ENCODE peak calls at places on chromosomes 7 and 10, in seven cellular contexts. One of them, this sample, is unnamed.

GRCh38 chr7:158432369-158433270 is 155.0 kb downstream of the PTPRN2 start:
- DNase-seq in right lobe of liver: no peak
- DNase-seq in MM.1S: no peak
- DNase-seq in PC-9: no peak
- DNase-seq in endodermal cell: peak; percentile 38
- DNase-seq in cardiac muscle cell: peak; percentile 49
- DNase-seq in psoas muscle: no peak
- DNase-seq in this sample: peak; percentile 61

GRCh38 chr7:44387427-44387826 is 62.0 kb upstream of the CAMK2B start:
- DNase-seq in right lobe of liver: no peak
- DNase-seq in MM.1S: no peak
- DNase-seq in PC-9: no peak
- DNase-seq in endodermal cell: peak; percentile 30
- DNase-seq in cardiac muscle cell: no peak
- DNase-seq in psoas muscle: no peak
- DNase-seq in this sample: no peak

GRCh38 chr10:81386817-81387216 is 488.2 kb upstream of the NRG3 start:
- DNase-seq in right lobe of liver: no peak
- DNase-seq in MM.1S: no peak
- DNase-seq in PC-9: no peak
- DNase-seq in endodermal cell: no peak
- DNase-seq in cardiac muscle cell: no peak
- DNase-seq in psoas muscle: no peak
- DNase-seq in this sample: no peak

GRCh38 chr7:17396692-17397091 is 98.2 kb downstream of the AHR start:
- DNase-seq in right lobe of liver: no peak
- DNase-seq in MM.1S: no peak
- DNase-seq in PC-9: no peak
- DNase-seq in endodermal cell: no peak
- DNase-seq in cardiac muscle cell: no peak
- DNase-seq in psoas muscle: no peak
- DNase-seq in this sample: no peak

GRCh38 chr10:16854623-16855022 is 37.4 kb upstream of the RSU1 start:
- DNase-seq in right lobe of liver: no peak
- DNase-seq in MM.1S: no peak
- DNase-seq in PC-9: no peak
- DNase-seq in endodermal cell: no peak
- DNase-seq in cardiac muscle cell: peak; percentile 15
- DNase-seq in psoas muscle: no peak
- DNase-seq in this sample: no peak

GRCh38 chr7:45067582-45067981 is 21.2 kb downstream of the NACAD start:
- DNase-seq in right lobe of liver: no peak
- DNase-seq in MM.1S: no peak
- DNase-seq in PC-9: no peak
- DNase-seq in endodermal cell: no peak
- DNase-seq in cardiac muscle cell: no peak
- DNase-seq in psoas muscle: no peak
- DNase-seq in this sample: no peak

GRCh38 chr10:47058961-47059391 is 147.7 kb downstream of the PTPN20 start:
- DNase-seq in right lobe of liver: no peak
- DNase-seq in MM.1S: no peak
- DNase-seq in PC-9: no peak
- DNase-seq in endodermal cell: peak; percentile 20
- DNase-seq in cardiac muscle cell: no peak
- DNase-seq in psoas muscle: no peak
- DNase-seq in this sample: no peak

GRCh38 chr10:68082815-68083395 is 7.8 kb upstream of the HERC4 start:
- DNase-seq in right lobe of liver: no peak
- DNase-seq in MM.1S: no peak
- DNase-seq in PC-9: no peak
- DNase-seq in endodermal cell: no peak
- DNase-seq in cardiac muscle cell: peak; percentile 56
- DNase-seq in psoas muscle: no peak
- DNase-seq in this sample: peak; percentile 55

GRCh38 chr10:110321869-110322620 is 17.3 kb upstream of the SMNDC1 start:
- DNase-seq in right lobe of liver: no peak
- DNase-seq in MM.1S: no peak
- DNase-seq in PC-9: no peak
- DNase-seq in endodermal cell: no peak
- DNase-seq in cardiac muscle cell: no peak
- DNase-seq in psoas muscle: no peak
- DNase-seq in this sample: no peak

GRCh38 chr10:77291596-77292505 is 345.8 kb downstream of the KCNMA1 start:
- DNase-seq in right lobe of liver: no peak
- DNase-seq in MM.1S: no peak
- DNase-seq in PC-9: no peak
- DNase-seq in endodermal cell: no peak
- DNase-seq in cardiac muscle cell: no peak
- DNase-seq in psoas muscle: no peak
- DNase-seq in this sample: peak; percentile 68

GRCh38 chr10:79542619-79543018 is 17.6 kb downstream of the SFTPA2 start:
- DNase-seq in right lobe of liver: no peak
- DNase-seq in MM.1S: no peak
- DNase-seq in PC-9: no peak
- DNase-seq in endodermal cell: no peak
- DNase-seq in cardiac muscle cell: no peak
- DNase-seq in psoas muscle: no peak
- DNase-seq in this sample: no peak

GRCh38 chr7:27689045-27689877 is 26.6 kb upstream of the HIBADH start:
- DNase-seq in right lobe of liver: no peak
- DNase-seq in MM.1S: peak; percentile 10
- DNase-seq in PC-9: peak; percentile 49
- DNase-seq in endodermal cell: peak; percentile 80
- DNase-seq in cardiac muscle cell: peak; percentile 68
- DNase-seq in psoas muscle: no peak
- DNase-seq in this sample: no peak

GRCh38 chr10:88154596-88155250 is 291.3 kb downstream of the PTEN start:
- DNase-seq in right lobe of liver: no peak
- DNase-seq in MM.1S: no peak
- DNase-seq in PC-9: no peak
- DNase-seq in endodermal cell: no peak
- DNase-seq in cardiac muscle cell: no peak
- DNase-seq in psoas muscle: no peak
- DNase-seq in this sample: no peak
- H3K4me1 ChIP-seq in right lobe of liver: no peaks in the 10 kb centered on the region
- H3K4me1 ChIP-seq in MM.1S: peaks cover 9% of the 10 kb centered on the region
- H3K4me1 ChIP-seq in PC-9: peaks cover 54% of the 10 kb centered on the region
- H3K4me1 ChIP-seq in endodermal cell: no peaks in the 10 kb centered on the region
- H3K4me1 ChIP-seq in cardiac muscle cell: no peaks in the 10 kb centered on the region
- H3K4me1 ChIP-seq in psoas muscle: peaks cover 12% of the 10 kb centered on the region
- H3K4me1 ChIP-seq in this sample: peaks cover 66% of the 10 kb centered on the region

GRCh38 chr7:101374990-101375389 is 12.3 kb downstream of the COL26A1 start:
- DNase-seq in right lobe of liver: no peak
- DNase-seq in MM.1S: no peak
- DNase-seq in PC-9: no peak
- DNase-seq in endodermal cell: no peak
- DNase-seq in cardiac muscle cell: no peak
- DNase-seq in psoas muscle: no peak
- DNase-seq in this sample: no peak

GRCh38 chr7:101377189-101377736 is 14.6 kb downstream of the COL26A1 start:
- DNase-seq in right lobe of liver: no peak
- DNase-seq in MM.1S: no peak
- DNase-seq in PC-9: no peak
- DNase-seq in endodermal cell: no peak
- DNase-seq in cardiac muscle cell: no peak
- DNase-seq in psoas muscle: no peak
- DNase-seq in this sample: no peak

GRCh38 chr7:101379302-101379701 is 16.6 kb downstream of the COL26A1 start:
- DNase-seq in right lobe of liver: no peak
- DNase-seq in MM.1S: no peak
- DNase-seq in PC-9: no peak
- DNase-seq in endodermal cell: no peak
- DNase-seq in cardiac muscle cell: no peak
- DNase-seq in psoas muscle: no peak
- DNase-seq in this sample: no peak

GRCh38 chr7:101381549-101381948 is 18.9 kb downstream of the COL26A1 start:
- DNase-seq in right lobe of liver: no peak
- DNase-seq in MM.1S: no peak
- DNase-seq in PC-9: no peak
- DNase-seq in endodermal cell: no peak
- DNase-seq in cardiac muscle cell: no peak
- DNase-seq in psoas muscle: no peak
- DNase-seq in this sample: no peak

DNA sequence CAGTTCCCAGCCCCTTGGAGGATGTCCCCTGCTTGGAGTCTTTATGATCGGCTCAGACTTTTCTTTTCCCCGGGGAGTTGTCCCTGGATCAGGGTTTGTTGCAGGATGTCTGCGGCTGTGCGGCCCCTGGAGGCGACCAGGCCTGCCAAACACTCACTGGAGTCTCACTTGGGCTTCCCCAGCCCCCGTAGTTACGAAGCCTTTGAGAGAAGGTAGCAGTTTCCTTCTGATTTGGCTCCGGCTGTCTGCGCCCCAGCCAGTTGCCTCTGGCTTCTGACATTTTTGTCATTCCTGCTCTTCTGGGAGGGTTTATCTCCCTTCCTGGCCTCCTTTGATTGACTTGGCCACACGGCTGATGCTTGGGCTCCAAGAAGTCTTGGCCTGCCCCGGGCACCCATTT is 16.1 kb downstream of the COL26A1 start:
- DNase-seq in right lobe of liver: no peak
- DNase-seq in MM.1S: no peak
- DNase-seq in PC-9: no peak
- DNase-seq in endodermal cell: peak; percentile 84
- DNase-seq in cardiac muscle cell: peak; percentile 57
- DNase-seq in psoas muscle: no peak
- DNase-seq in this sample: no peak
- H3K27ac ChIP-seq in right lobe of liver: no peak overlapping the region
- H3K27ac ChIP-seq in MM.1S: no peak overlapping the region
- H3K27ac ChIP-seq in PC-9: no peak overlapping the region
- H3K27ac ChIP-seq in endodermal cell: peak overlapping the region; percentile 75
- H3K27ac ChIP-seq in cardiac muscle cell: peak overlapping the region; percentile 73
- H3K27ac ChIP-seq in psoas muscle: no peak overlapping the region
- H3K27ac ChIP-seq in this sample: no peak overlapping the region

DNA sequence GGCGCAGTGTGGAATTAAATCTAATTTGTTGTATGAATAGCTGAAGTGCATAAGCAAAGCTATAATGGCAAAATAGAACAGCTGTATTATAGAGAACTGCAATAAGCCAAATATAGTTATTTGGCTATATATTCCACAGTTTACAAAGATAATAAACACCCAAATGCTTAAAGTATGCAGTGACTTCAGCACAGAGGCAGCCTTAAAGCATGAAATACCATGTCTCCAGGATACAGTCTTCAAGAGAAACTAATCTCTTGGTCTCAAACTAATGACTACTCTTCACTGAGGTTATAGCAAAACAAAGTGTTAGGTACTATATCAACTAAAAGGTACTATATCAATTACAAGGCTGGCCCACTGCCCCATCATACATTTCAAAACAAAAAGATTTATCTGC is 48.0 kb downstream of the NT5C2 start:
- DNase-seq in right lobe of liver: no peak
- DNase-seq in MM.1S: no peak
- DNase-seq in PC-9: no peak
- DNase-seq in endodermal cell: no peak
- DNase-seq in cardiac muscle cell: peak; percentile 33
- DNase-seq in psoas muscle: no peak
- DNase-seq in this sample: no peak
- H3K4me1 ChIP-seq in right lobe of liver: no peaks in the 10 kb centered on the region
- H3K4me1 ChIP-seq in MM.1S: no peaks in the 10 kb centered on the region
- H3K4me1 ChIP-seq in PC-9: peaks cover 34% of the 10 kb centered on the region
- H3K4me1 ChIP-seq in endodermal cell: no peaks in the 10 kb centered on the region
- H3K4me1 ChIP-seq in cardiac muscle cell: peaks cover 29% of the 10 kb centered on the region
- H3K4me1 ChIP-seq in psoas muscle: peaks cover 81% of the 10 kb centered on the region
- H3K4me1 ChIP-seq in this sample: peaks cover 30% of the 10 kb centered on the region

GRCh38 chr10:95309958-95310357 is 19.2 kb upstream of the PDLIM1 start:
- DNase-seq in right lobe of liver: no peak
- DNase-seq in MM.1S: no peak
- DNase-seq in PC-9: no peak
- DNase-seq in endodermal cell: no peak
- DNase-seq in cardiac muscle cell: no peak
- DNase-seq in psoas muscle: no peak
- DNase-seq in this sample: no peak

GRCh38 chr10:95314519-95314918 is 23.7 kb upstream of the PDLIM1 start:
- DNase-seq in right lobe of liver: no peak
- DNase-seq in MM.1S: no peak
- DNase-seq in PC-9: no peak
- DNase-seq in endodermal cell: no peak
- DNase-seq in cardiac muscle cell: no peak
- DNase-seq in psoas muscle: no peak
- DNase-seq in this sample: no peak

GRCh38 chr10:95315509-95315908 is 24.7 kb upstream of the PDLIM1 start:
- DNase-seq in right lobe of liver: no peak
- DNase-seq in MM.1S: no peak
- DNase-seq in PC-9: no peak
- DNase-seq in endodermal cell: no peak
- DNase-seq in cardiac muscle cell: no peak
- DNase-seq in psoas muscle: no peak
- DNase-seq in this sample: no peak

GRCh38 chr10:95312264-95312663 is 21.5 kb upstream of the PDLIM1 start:
- DNase-seq in right lobe of liver: no peak
- DNase-seq in MM.1S: no peak
- DNase-seq in PC-9: no peak
- DNase-seq in endodermal cell: no peak
- DNase-seq in cardiac muscle cell: peak; percentile 42
- DNase-seq in psoas muscle: no peak
- DNase-seq in this sample: no peak

GRCh38 chr10:95312986-95313495 is 22.2 kb upstream of the PDLIM1 start:
- DNase-seq in right lobe of liver: no peak
- DNase-seq in MM.1S: no peak
- DNase-seq in PC-9: no peak
- DNase-seq in endodermal cell: peak; percentile 81
- DNase-seq in cardiac muscle cell: no peak
- DNase-seq in psoas muscle: no peak
- DNase-seq in this sample: no peak
- H3K27ac ChIP-seq in right lobe of liver: no peak overlapping the region
- H3K27ac ChIP-seq in MM.1S: no peak overlapping the region
- H3K27ac ChIP-seq in PC-9: no peak overlapping the region
- H3K27ac ChIP-seq in endodermal cell: no peak overlapping the region
- H3K27ac ChIP-seq in cardiac muscle cell: peak overlapping the region; percentile 72
- H3K27ac ChIP-seq in psoas muscle: peak overlapping the region; percentile 17
- H3K27ac ChIP-seq in this sample: no peak overlapping the region

GRCh38 chr7:2840458-2840857 is 3.6 kb downstream of the GNA12 start:
- DNase-seq in right lobe of liver: no peak
- DNase-seq in MM.1S: no peak
- DNase-seq in PC-9: no peak
- DNase-seq in endodermal cell: no peak
- DNase-seq in cardiac muscle cell: no peak
- DNase-seq in psoas muscle: no peak
- DNase-seq in this sample: no peak
- H3K4me1 ChIP-seq in right lobe of liver: no peaks in the 10 kb centered on the region
- H3K4me1 ChIP-seq in MM.1S: no peaks in the 10 kb centered on the region
- H3K4me1 ChIP-seq in PC-9: peaks cover 39% of the 10 kb centered on the region
- H3K4me1 ChIP-seq in endodermal cell: peaks cover 8% of the 10 kb centered on the region
- H3K4me1 ChIP-seq in cardiac muscle cell: peaks cover 28% of the 10 kb centered on the region
- H3K4me1 ChIP-seq in psoas muscle: peaks cover 26% of the 10 kb centered on the region
- H3K4me1 ChIP-seq in this sample: peaks cover 25% of the 10 kb centered on the region

GRCh38 chr7:90923576-90923975 is 327.5 kb downstream of the CDK14 start:
- DNase-seq in right lobe of liver: no peak
- DNase-seq in MM.1S: no peak
- DNase-seq in PC-9: no peak
- DNase-seq in endodermal cell: no peak
- DNase-seq in cardiac muscle cell: no peak
- DNase-seq in psoas muscle: no peak
- DNase-seq in this sample: no peak
- H3K27ac ChIP-seq in right lobe of liver: no peak overlapping the region
- H3K27ac ChIP-seq in MM.1S: no peak overlapping the region
- H3K27ac ChIP-seq in PC-9: no peak overlapping the region
- H3K27ac ChIP-seq in endodermal cell: no peak overlapping the region
- H3K27ac ChIP-seq in cardiac muscle cell: no peak overlapping the region
- H3K27ac ChIP-seq in psoas muscle: no peak overlapping the region
- H3K27ac ChIP-seq in this sample: no peak overlapping the region

GRCh38 chr10:32050145-32050544 is 6.1 kb downstream of the KIF5B start:
- DNase-seq in right lobe of liver: no peak
- DNase-seq in MM.1S: no peak
- DNase-seq in PC-9: no peak
- DNase-seq in endodermal cell: no peak
- DNase-seq in cardiac muscle cell: no peak
- DNase-seq in psoas muscle: no peak
- DNase-seq in this sample: no peak
- H3K4me1 ChIP-seq in right lobe of liver: no peaks in the 10 kb centered on the region
- H3K4me1 ChIP-seq in MM.1S: peaks cover 15% of the 10 kb centered on the region
- H3K4me1 ChIP-seq in PC-9: peaks cover 25% of the 10 kb centered on the region
- H3K4me1 ChIP-seq in endodermal cell: no peaks in the 10 kb centered on the region
- H3K4me1 ChIP-seq in cardiac muscle cell: peaks cover 31% of the 10 kb centered on the region
- H3K4me1 ChIP-seq in psoas muscle: peaks cover 45% of the 10 kb centered on the region
- H3K4me1 ChIP-seq in this sample: peaks cover 15% of the 10 kb centered on the region